ENCODE peak calls at places on chromosome 20, in four cellular contexts. E is IMR-90, P is keratinocyte, K is PC-3. J is an unnamed sample.

GRCh38 chr20:15310361-15310760 is 972.9 kb upstream of the FLRT3 start:
- DNase-seq in P (no peak), K (peak), E (no peak), J (no peak)

GRCh38 chr20:19081937-19082336 is 130.5 kb upstream of the SLC24A3 start:
- DNase-seq in P (no peak), K (no peak), E (no peak), J (no peak)

GRCh38 chr20:63056236-63057132 is 49.7 kb upstream of the BHLHE23 start:
- DNase-seq in P (no peak), K (peak), E (no peak), J (peak)

GRCh38 chr20:22824077-22824476 is 211.0 kb upstream of the SSTR4 start:
- DNase-seq in P (no peak), E (no peak), K (no peak), J (no peak)

GRCh38 chr20:2872304-2873009 is 824 bp upstream of the PTPRA start:
- DNase-seq in K (peak), E (peak), P (no peak), J (peak)

GRCh38 chr20:64116016-64116415 is 8.7 kb upstream of the NPBWR2 start:
- DNase-seq in E (no peak), K (no peak), P (no peak), J (no peak)

GRCh38 chr20:34022154-34022842 is 28.6 kb downstream of the RALY start:
- DNase-seq in E (no peak), K (peak), P (no peak), J (peak)

GRCh38 chr20:824916-825315 is 8.6 kb upstream of the FAM110A start:
- DNase-seq in K (no peak), P (no peak), E (no peak), J (no peak)

GRCh38 chr20:32326507-32326851 is 31.7 kb upstream of the ASXL1 start:
- DNase-seq in P (no peak), E (peak), K (peak), J (no peak)

GRCh38 chr20:63542696-63543095 is 4.9 kb downstream of the SRMS start:
- DNase-seq in E (no peak), K (no peak), P (no peak), J (no peak)

GRCh38 chr20:25361287-25361683 is 29.4 kb downstream of the ABHD12 start:
- DNase-seq in K (no peak), P (no peak), E (peak), J (no peak)

GRCh38 chr20:20198011-20198410 is 145.7 kb downstream of the CFAP61 start:
- DNase-seq in K (no peak), E (no peak), P (no peak), J (no peak)

GRCh38 chr20:24955045-24955444 is 6.0 kb downstream of the CST7 start:
- DNase-seq in E (no peak), K (no peak), P (no peak), J (no peak)

GRCh38 chr20:53990768-53991472 is 79.5 kb downstream of the BCAS1 start:
- DNase-seq in P (no peak), K (no peak), E (no peak), J (no peak)

GRCh38 chr20:5100684-5101347 is 18.9 kb downstream of the PCNA start:
- DNase-seq in E (peak), K (peak), P (no peak), J (peak)

GRCh38 chr20:43187476-43188233 is 2.1 kb downstream of the PTPRT start:
- DNase-seq in K (peak), E (peak), P (no peak), J (peak)

GRCh38 chr20:63773571-63774347 is 34.2 kb downstream of the SLC2A4RG start:
- DNase-seq in K (no peak), E (no peak), P (no peak), J (no peak)

GRCh38 chr20:17505664-17506517 is 25.3 kb downstream of the BFSP1 start:
- DNase-seq in E (peak), K (peak), P (peak), J (no peak)

GRCh38 chr20:17504898-17505663 is 26.1 kb downstream of the BFSP1 start:
- DNase-seq in K (peak), P (no peak), E (peak), J (peak)

GRCh38 chr20:17503501-17504325 is 27.5 kb downstream of the BFSP1 start:
- DNase-seq in K (no peak), E (no peak), P (no peak), J (no peak)

GRCh38 chr20:17502105-17502504 is 29.1 kb downstream of the BFSP1 start:
- DNase-seq in E (no peak), P (no peak), K (no peak), J (peak)

GRCh38 chr20:17504326-17504897 is 26.8 kb downstream of the BFSP1 start:
- DNase-seq in K (no peak), P (no peak), E (no peak), J (no peak)
- H3K9ac ChIP-seq in K (peak), P (no peak), E (no peak), J (no peak)

GRCh38 chr20:61055642-61056041 is 196.4 kb upstream of the CDH4 start:
- DNase-seq in E (no peak), P (no peak), K (no peak), J (no peak)

GRCh38 chr20:61057313-61058171 is 194.5 kb upstream of the CDH4 start:
- DNase-seq in K (no peak), E (no peak), P (no peak), J (no peak)

GRCh38 chr20:61056136-61056535 is 195.9 kb upstream of the CDH4 start:
- DNase-seq in P (no peak), E (no peak), K (no peak), J (no peak)

GRCh38 chr20:61055130-61055529 is 196.9 kb upstream of the CDH4 start:
- DNase-seq in P (no peak), E (no peak), K (no peak), J (no peak)

DNA sequence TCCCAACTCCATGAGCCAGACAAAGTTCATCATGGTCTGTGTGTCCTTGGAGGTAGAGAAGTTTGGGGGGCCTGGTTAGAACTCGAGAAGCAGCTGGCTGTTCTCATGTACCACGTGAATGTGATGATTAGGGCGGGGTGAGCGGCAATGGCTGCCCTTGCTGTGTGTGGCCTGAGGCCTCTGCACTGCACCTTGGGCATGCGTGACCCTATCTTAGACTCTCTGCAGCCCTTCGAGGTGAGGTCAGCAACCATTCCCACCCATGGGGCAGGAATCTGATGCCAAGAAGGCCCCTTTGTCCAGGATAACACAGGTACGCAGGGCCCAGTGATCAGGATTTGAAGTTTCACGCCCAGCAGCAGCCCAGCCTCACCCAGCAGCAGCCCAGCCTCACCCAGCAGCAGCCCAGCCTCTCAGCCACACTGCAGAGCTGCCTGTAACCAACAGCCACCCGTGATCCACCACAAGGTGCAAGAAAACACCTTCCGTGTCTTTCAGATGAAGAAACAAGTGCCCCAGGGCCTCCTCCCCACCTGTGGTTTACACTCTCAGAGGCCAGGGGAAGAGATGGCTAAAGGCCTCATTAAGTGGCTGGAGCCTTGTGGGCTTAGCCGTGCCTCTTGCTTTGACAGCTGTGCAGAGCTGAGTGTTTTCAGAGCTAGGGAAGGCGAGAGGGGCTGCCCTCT is 195.3 kb upstream of the CDH4 start:
- DNase-seq in E (no peak), P (no peak), K (no peak), J (no peak)
- H3K9ac ChIP-seq in E (no peak), P (no peak), K (no peak), J (no peak)

GRCh38 chr20:13745784-13746183 is 38.9 kb downstream of the ESF1 start:
- DNase-seq in P (no peak), K (no peak), E (no peak), J (no peak)
- H3K9ac ChIP-seq in P (no peak), K (no peak), E (no peak), J (no peak)

DNA sequence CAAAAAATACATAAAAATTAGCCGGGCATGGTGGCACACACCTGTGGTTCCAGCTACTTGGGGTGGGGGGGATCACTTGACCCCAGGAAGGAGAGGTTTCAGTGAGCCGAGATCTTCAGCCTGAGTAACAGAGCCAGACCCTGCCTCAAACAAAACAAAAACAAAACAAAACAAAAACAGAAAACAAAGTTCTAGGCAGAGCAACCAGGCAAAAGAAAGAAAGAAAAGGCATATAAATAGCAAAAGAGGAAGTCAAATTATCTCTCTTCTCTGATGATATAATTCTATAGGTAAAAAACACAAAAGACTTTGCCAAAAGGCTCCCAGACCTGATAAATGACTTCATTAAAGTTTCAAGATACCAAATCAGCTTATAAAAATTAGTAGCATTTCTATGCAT is 446.9 kb downstream of the HAO1 start:
- DNase-seq in P (no peak), E (no peak), K (no peak), J (no peak)
- H3K9ac ChIP-seq in P (no peak), E (no peak), K (no peak), J (no peak)

GRCh38 chr20:50320910-50321796 is 130.5 kb downstream of the CEBPB start:
- DNase-seq in E (peak), K (peak), P (peak), J (peak)
- H3K9ac ChIP-seq in E (peak), K (peak), P (peak), J (no peak)

DNA sequence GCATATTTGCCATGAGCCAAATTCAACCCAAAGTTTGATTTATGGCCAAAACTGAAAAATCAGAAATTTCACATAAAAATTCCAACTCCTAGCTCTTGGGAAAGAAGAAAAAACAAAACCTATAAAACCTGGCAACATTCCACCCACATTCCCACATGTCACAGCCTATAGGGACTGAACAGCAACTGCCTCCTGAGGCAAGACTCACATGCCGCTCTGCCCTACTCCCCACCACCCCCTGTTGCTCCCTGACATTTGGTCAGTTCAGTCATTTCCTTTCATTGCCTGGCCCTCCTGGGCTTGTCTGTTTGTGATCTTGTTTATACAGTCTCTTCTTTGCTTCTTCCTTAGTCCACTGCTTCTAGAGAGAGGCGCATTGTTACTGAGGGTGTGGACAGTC is 31.6 kb downstream of the NFATC2 start:
- DNase-seq in P (no peak), E (no peak), K (no peak), J (no peak)
- H3K9ac ChIP-seq in P (no peak), E (no peak), K (no peak), J (no peak)

GRCh38 chr20:57384486-57384885 is 6.7 kb upstream of the RBM38 start:
- DNase-seq in E (no peak), P (no peak), K (no peak), J (no peak)
- H3K9ac ChIP-seq in E (no peak), P (no peak), K (no peak), J (no peak)

J was measured in neural progenitor cell.